ENCODE peak calls at places on chromosomes 6 and 20, in six cellular contexts. B is natural killer cell, L is OCI-M1, S is hepatic stellate cell, K is NCI-H1417, U is NCI-H1092 treated with DMSO at 0.1 percent for 48 hours. W is an unnamed sample.

GRCh38 chr20:56730003-56730402 is 100.9 kb downstream of the TFAP2C start:
- DNase-seq in K (no peak), S (no peak), B (no peak), U (no peak), L (no peak), W (no peak)

GRCh38 chr6:138593100-138593877 is 94.0 kb upstream of the NHSL1 start:
- DNase-seq in L (peak), U (no peak), B (no peak), K (no peak), S (peak), W (peak)

GRCh38 chr6:16965679-16966078 is 136.2 kb upstream of the STMND1 start:
- DNase-seq in B (no peak), L (no peak), K (no peak), U (no peak), S (no peak), W (no peak)

GRCh38 chr20:57312138-57312537 is 17.5 kb upstream of the SPO11 start:
- DNase-seq in U (no peak), S (no peak), K (no peak), L (no peak), B (no peak), W (no peak)

GRCh38 chr6:146595981-146596731 is 2.6 kb upstream of the ADGB start:
- DNase-seq in K (no peak), S (no peak), U (no peak), L (peak), B (no peak), W (no peak)

GRCh38 chr20:11128131-11128831 is 454.5 kb upstream of the JAG1 start:
- DNase-seq in L (no peak), S (no peak), K (no peak), B (no peak), U (no peak), W (no peak)

GRCh38 chr20:57306747-57307146 is 22.9 kb upstream of the SPO11 start:
- DNase-seq in U (no peak), K (no peak), S (no peak), L (no peak), B (no peak), W (no peak)

GRCh38 chr20:34768105-34768504 is 57.3 kb downstream of the NCOA6 start:
- DNase-seq in U (no peak), S (peak), L (no peak), B (no peak), K (no peak), W (no peak)

W was measured in activated CD4-positive, alpha-beta T cell treated with anti-CD3 and anti-CD28 coated beads, Interleukin-2, amount 50 U/mL, for 48 hours.